ENCODE peak calls at places on chromosomes 4 and X, in nine cellular contexts. B, K, S, G, Y, J, E, M and T are unnamed samples.

GRCh38 chr4:123444298-123444731 is 47.7 kb downstream of the SPRY1 start:
- DNase-seq in Y (no peak), E (peak), G (no peak), S (peak), K (no peak), J (peak), B (peak), M (peak), T (no peak)

GRCh38 chrX:150361070-150361776 is 1.9 kb upstream of the MAMLD1 start:
- DNase-seq in G (no peak), E (no peak), B (peak), Y (peak), M (peak), S (peak), J (no peak), K (no peak), T (no peak)

GRCh38 chr4:55768291-55768690 is 51.3 kb upstream of the EXOC1L start:
- DNase-seq in M (peak), J (no peak), S (peak), G (no peak), E (no peak), K (no peak), Y (peak), B (no peak), T (no peak)

GRCh38 chr4:39256436-39256835 is 74.1 kb downstream of the WDR19 start:
- DNase-seq in M (no peak), B (no peak), G (no peak), Y (no peak), K (no peak), S (no peak), E (no peak), J (no peak), T (no peak)

GRCh38 chrX:19849433-19850190 is 37.8 kb downstream of the SH3KBP1 start:
- DNase-seq in G (no peak), M (no peak), Y (no peak), K (no peak), J (no peak), E (no peak), S (peak), B (no peak), T (no peak)

GRCh38 chrX:56618250-56618649 is 54.8 kb downstream of the UBQLN2 start:
- DNase-seq in E (no peak), B (no peak), M (no peak), S (no peak), Y (no peak), J (no peak), G (no peak), K (no peak), T (no peak)

GRCh38 chr4:108502366-108502765 is 118.0 kb upstream of the RPL34 start:
- DNase-seq in S (no peak), G (no peak), M (no peak), Y (no peak), B (no peak), K (no peak), E (no peak), J (no peak), T (no peak)

GRCh38 chr4:32645653-32646052 is 1925.5 kb downstream of the PCDH7 start:
- DNase-seq in M (no peak), E (no peak), G (no peak), J (no peak), Y (no peak), K (no peak), S (no peak), B (no peak), T (no peak)

GRCh38 chr4:96519291-96519690 is 679.4 kb downstream of the PDHA2 start:
- DNase-seq in E (no peak), S (no peak), B (no peak), M (no peak), J (no peak), K (no peak), Y (no peak), G (no peak), T (no peak)

GRCh38 chrX:26262121-26262523 is 46.2 kb downstream of the MAGEB5 start:
- DNase-seq in Y (peak), G (no peak), E (no peak), B (no peak), S (peak), J (no peak), M (no peak), K (no peak), T (no peak)

GRCh38 chrX:20412871-20413486 is 146.3 kb upstream of the RPS6KA3 start:
- DNase-seq in K (no peak), J (no peak), E (peak), Y (no peak), S (no peak), G (peak), M (peak), B (peak), T (no peak)

GRCh38 chr4:41723286-41723685 is 25.2 kb downstream of the PHOX2B start:
- DNase-seq in B (no peak), K (no peak), Y (no peak), M (no peak), G (no peak), J (no peak), S (no peak), E (no peak), T (no peak)

GRCh38 chrX:30888526-30889146 is 418 bp downstream of the TAB3 start:
- DNase-seq in M (no peak), B (no peak), K (peak), G (no peak), E (no peak), Y (no peak), S (no peak), J (peak), T (peak)

GRCh38 chr4:170978990-170979389 is 834.2 kb upstream of the GALNTL6 start:
- DNase-seq in M (no peak), J (no peak), Y (no peak), S (no peak), K (no peak), B (peak), E (no peak), G (no peak), T (peak)

GRCh38 chrX:24838624-24839023 is 144.9 kb downstream of the POLA1 start:
- DNase-seq in B (peak), Y (peak), K (no peak), E (peak), M (peak), J (peak), S (peak), G (no peak), T (no peak)

GRCh38 chr4:133150643-133151300 is 1.7 kb downstream of the PCDH10 start:
- DNase-seq in B (no peak), M (no peak), J (no peak), G (no peak), Y (peak), E (no peak), K (peak), S (no peak), T (peak)

GRCh38 chrX:136204571-136204970 is 46.6 kb downstream of the MAP7D3 start:
- DNase-seq in B (no peak), S (peak), K (peak), E (peak), J (no peak), M (no peak), Y (peak), G (no peak), T (no peak)

GRCh38 chr4:140736669-140737343 is 19.4 kb downstream of the TBC1D9 start:
- DNase-seq in J (no peak), B (no peak), S (peak), G (no peak), M (no peak), K (no peak), Y (no peak), E (no peak), T (no peak)

GRCh38 chr4:110982486-110982885 is 359.6 kb upstream of the PITX2 start:
- DNase-seq in S (no peak), Y (no peak), G (no peak), M (no peak), K (no peak), J (no peak), E (no peak), B (no peak), T (no peak)

GRCh38 chr4:113962719-113963274 is 16.6 kb downstream of the ARSJ start:
- DNase-seq in J (no peak), M (no peak), E (no peak), B (no peak), Y (no peak), G (no peak), K (no peak), S (no peak), T (no peak)

GRCh38 chrX:17597836-17598434 is 139.4 kb upstream of the SCML1 start:
- DNase-seq in B (peak), M (peak), J (peak), E (peak), S (no peak), Y (no peak), K (peak), G (no peak), T (peak)

GRCh38 chr4:136900706-136901105 is 631.6 kb downstream of the PCDH18 start:
- DNase-seq in J (no peak), S (no peak), Y (no peak), E (no peak), K (no peak), B (no peak), G (no peak), M (no peak), T (no peak)

GRCh38 chr4:83107636-83108035 is 6.9 kb downstream of the PLAC8 start:
- DNase-seq in K (no peak), E (no peak), M (no peak), J (no peak), G (no peak), S (no peak), B (no peak), Y (no peak), T (no peak)

GRCh38 chrX:41475611-41476241 is 28.6 kb downstream of the NYX start:
- DNase-seq in K (no peak), G (no peak), Y (no peak), M (no peak), J (no peak), B (no peak), E (no peak), S (no peak), T (no peak)

GRCh38 chr4:98722000-98722399 is 63.6 kb upstream of the TSPAN5 start:
- DNase-seq in S (no peak), J (no peak), K (no peak), M (no peak), E (no peak), Y (no peak), B (no peak), G (no peak), T (no peak)

GRCh38 chr4:94976371-94977011 is 218.7 kb downstream of the BMPR1B start:
- DNase-seq in M (no peak), K (no peak), B (no peak), G (no peak), S (peak), J (no peak), E (no peak), Y (peak), T (no peak)

GRCh38 chr4:87257523-87257922 is 37.1 kb upstream of the KLHL8 start:
- DNase-seq in E (no peak), K (no peak), G (no peak), J (no peak), S (no peak), Y (no peak), B (peak), M (no peak), T (no peak)

GRCh38 chr4:161813389-161813788 is 350.4 kb downstream of the FSTL5 start:
- DNase-seq in G (no peak), K (no peak), M (no peak), E (no peak), Y (no peak), J (no peak), B (no peak), S (no peak), T (no peak)

GRCh38 chr4:1404573-1405248 is 1.5 kb downstream of the NKX1-1 start:
- DNase-seq in Y (no peak), B (peak), M (no peak), G (no peak), S (no peak), J (no peak), K (peak), E (no peak), T (no peak)

GRCh38 chrX:17521871-17522693 is 147.1 kb downstream of the NHS start:
- DNase-seq in J (peak), E (no peak), Y (peak), B (peak), M (no peak), G (no peak), S (peak), K (no peak), T (peak)

GRCh38 chr4:26905172-26905571 is 44.5 kb downstream of the STIM2 start:
- DNase-seq in S (no peak), E (no peak), J (no peak), K (no peak), M (no peak), Y (no peak), B (no peak), G (no peak), T (no peak)

GRCh38 chr4:3814026-3814570 is 47.9 kb downstream of the ADRA2C start:
- DNase-seq in M (no peak), B (no peak), S (no peak), G (no peak), Y (no peak), K (no peak), J (no peak), E (no peak), T (no peak)

GRCh38 chr4:137519406-137519805 is 12.9 kb downstream of the PCDH18 start:
- DNase-seq in S (peak), Y (no peak), J (no peak), E (no peak), G (no peak), B (no peak), K (no peak), M (no peak), T (no peak)

GRCh38 chrX:68462653-68463052 is 29.4 kb upstream of the OPHN1 start:
- DNase-seq in E (peak), M (peak), Y (peak), S (peak), K (no peak), G (no peak), J (peak), B (peak), T (no peak)

GRCh38 chr4:145154573-145154972 is 25.8 kb downstream of the OTUD4 start:
- DNase-seq in Y (peak), E (no peak), S (peak), M (peak), J (no peak), B (peak), G (no peak), K (no peak), T (no peak)

GRCh38 chrX:115652221-115652620 is 91.2 kb downstream of the PLS3 start:
- DNase-seq in K (no peak), G (no peak), B (no peak), S (no peak), E (no peak), M (no peak), Y (no peak), J (no peak), T (no peak)

GRCh38 chrX:115649461-115650063 is 88.6 kb downstream of the PLS3 start:
- DNase-seq in B (no peak), Y (no peak), E (no peak), G (no peak), J (no peak), S (no peak), M (no peak), K (no peak), T (no peak)

GRCh38 chrX:115650916-115651315 is 89.9 kb downstream of the PLS3 start:
- DNase-seq in B (peak), G (no peak), M (peak), K (no peak), Y (peak), E (peak), S (peak), J (peak), T (peak)

GRCh38 chrX:115650449-115650848 is 89.5 kb downstream of the PLS3 start:
- DNase-seq in M (no peak), Y (no peak), K (no peak), S (peak), B (no peak), E (no peak), G (no peak), J (no peak), T (no peak)
- TF ChIP-seq POLR2A in M (no peak), Y (no peak), K (no peak), S (no peak), B (no peak), E (no peak), G (no peak), J (no peak), T (no peak)

GRCh38 chr4:74654230-74654681 is 140.1 kb downstream of the BTC start:
- DNase-seq in Y (peak), J (no peak), B (no peak), S (peak), G (no peak), E (no peak), M (no peak), K (no peak), T (no peak)
- TF ChIP-seq POLR2A in Y (no peak), J (no peak), B (no peak), S (no peak), G (no peak), E (no peak), M (no peak), K (no peak), T (no peak)

DNA sequence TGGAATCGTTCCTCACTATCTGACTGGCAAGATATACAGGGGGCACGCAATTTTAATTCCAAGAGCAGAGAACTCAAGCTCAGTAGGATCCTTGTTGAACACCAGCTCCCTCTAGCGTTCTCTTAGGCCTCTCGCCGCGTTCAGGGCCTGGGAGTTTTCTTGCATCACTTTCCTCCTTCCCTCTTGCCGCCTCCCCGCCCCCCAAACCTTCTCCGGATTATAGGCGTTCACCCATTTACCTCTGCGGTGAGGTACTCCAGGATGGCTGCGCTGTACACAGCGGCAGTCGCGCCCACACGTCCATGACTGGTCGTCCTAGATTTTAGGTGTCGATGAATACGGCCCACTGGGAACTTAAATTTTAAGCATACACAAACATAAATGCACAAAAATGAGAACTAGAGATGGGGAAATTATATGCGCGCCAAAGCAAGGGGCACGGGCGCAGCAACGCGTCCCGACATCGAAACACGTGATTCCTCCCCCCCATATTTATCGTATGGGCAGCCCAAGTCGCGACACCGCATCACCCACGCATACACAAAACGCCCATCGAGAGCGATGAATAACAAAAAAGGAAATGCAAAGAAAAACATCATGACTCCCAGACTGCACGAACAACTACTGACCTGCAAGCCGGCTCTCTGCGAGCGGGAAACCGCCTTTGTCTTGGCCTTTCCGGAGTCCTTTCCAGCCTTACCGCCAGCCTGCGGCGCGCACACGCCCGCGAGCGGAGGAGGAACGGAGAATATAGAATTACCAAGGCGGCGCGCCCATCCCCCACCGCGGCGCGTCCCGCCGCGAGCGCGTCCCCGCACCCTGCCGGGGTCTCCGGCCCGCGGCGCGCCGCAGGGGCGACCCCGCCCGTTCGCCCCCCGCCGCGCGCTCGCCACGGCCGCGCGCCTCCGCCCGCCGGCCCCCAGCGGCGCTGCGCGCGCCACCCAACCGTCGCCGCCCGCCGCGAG is 759 bp downstream of the H2AZ1 start:
- DNase-seq in B (peak), E (peak), J (peak), K (peak), S (peak), Y (peak), M (peak), G (peak), T (peak)
- TF ChIP-seq POLR2A in B (no peak), E (no peak), J (no peak), K (no peak), S (no peak), Y (no peak), M (no peak), G (no peak), T (no peak)

DNA sequence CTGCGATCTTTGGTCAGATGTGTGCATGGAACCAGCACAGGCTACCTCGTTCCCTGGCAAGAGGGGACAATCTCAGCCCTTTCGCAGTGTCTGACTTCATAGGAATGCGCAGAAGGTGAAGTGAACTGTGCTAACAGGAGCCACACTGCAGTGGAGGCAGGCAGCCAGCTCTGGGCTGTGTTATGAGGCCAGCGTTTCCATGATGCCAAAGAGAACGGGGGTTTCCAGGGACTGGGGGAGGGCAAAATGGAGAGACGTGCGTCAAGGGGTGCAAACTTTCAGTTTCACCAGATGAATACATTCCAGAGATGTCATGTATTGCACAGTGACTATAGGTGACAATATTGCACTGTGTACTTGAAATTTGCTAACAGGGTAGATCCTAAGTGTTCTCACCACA is 30.4 kb downstream of the CLDN34 start:
- DNase-seq in Y (no peak), G (no peak), E (no peak), J (no peak), M (no peak), K (no peak), B (no peak), S (no peak), T (no peak)
- TF ChIP-seq POLR2A in Y (no peak), G (no peak), E (no peak), J (no peak), M (no peak), K (no peak), B (no peak), S (no peak), T (no peak)

GRCh38 chr4:10083861-10084641 is 32.5 kb downstream of the WDR1 start:
- DNase-seq in M (no peak), K (peak), G (no peak), E (no peak), B (no peak), Y (no peak), J (no peak), S (no peak), T (no peak)
- TF ChIP-seq POLR2A in M (no peak), K (no peak), G (no peak), E (no peak), B (no peak), Y (no peak), J (no peak), S (no peak), T (no peak)